ENCODE peak calls at places on chromosomes 1 and 21, in nine cellular contexts. S is thoracic aorta, A is esophagus muscularis mucosa, U is tibial artery, D is ovary, M is GM12878, G is NT2/D1, H is small intestine, T is H9. B is an unnamed sample.
A peak's percentile ranks its signal among the peaks of the same experiment; 100 is the strongest.

GRCh38 chr21:43865471-43866181 is 603 bp downstream of the AGPAT3 start:
- DNase-seq in A (no peak), S (no peak), U (peak; percentile 74), G (no peak), M (no peak), T (no peak), H (peak; percentile 75), D (peak; percentile 71), B (no peak)

GRCh38 chr1:51661081-51661518 is 44.2 kb downstream of the OSBPL9 start:
- DNase-seq in U (no peak), T (no peak), M (no peak), G (no peak), D (no peak), S (no peak), A (no peak), H (no peak), B (no peak)

GRCh38 chr21:45330075-45330781 is 42.5 kb upstream of the POFUT2 start:
- DNase-seq in H (peak; percentile 49), S (no peak), D (peak; percentile 68), A (no peak), M (no peak), G (peak; percentile 96), T (peak; percentile 47), U (peak; percentile 77), B (peak; percentile 71)

GRCh38 chr1:107228704-107229103 is 87.9 kb downstream of the NTNG1 start:
- DNase-seq in S (no peak), A (no peak), D (no peak), H (no peak), M (no peak), U (no peak), T (no peak), G (no peak), B (no peak)

GRCh38 chr1:50873458-50874187 is 86.4 kb downstream of the FAF1 start:
- DNase-seq in U (no peak), G (peak; percentile 74), A (no peak), S (no peak), H (peak; percentile 76), T (peak; percentile 81), M (peak; percentile 76), D (no peak), B (no peak)

GRCh38 chr1:29117381-29117780 is 6.3 kb downstream of the TMEM200B start:
- DNase-seq in A (no peak), S (no peak), H (no peak), T (no peak), D (no peak), M (no peak), U (no peak), G (no peak), B (no peak)

GRCh38 chr1:1167416-1168155 is 6.1 kb upstream of the TTLL10 start:
- DNase-seq in S (no peak), U (no peak), A (no peak), D (no peak), H (peak; percentile 83), M (no peak), G (no peak), T (no peak), B (peak; percentile 55)

GRCh38 chr1:22889213-22889827 is 83.3 kb downstream of the LACTBL1 start:
- DNase-seq in S (no peak), U (no peak), G (no peak), A (no peak), D (no peak), H (peak; percentile 32), T (no peak), M (no peak), B (no peak)

GRCh38 chr21:42398414-42399030 is 2.7 kb upstream of the TMPRSS3 start:
- DNase-seq in T (no peak), S (no peak), M (no peak), H (no peak), A (no peak), U (no peak), G (no peak), D (no peak), B (no peak)

GRCh38 chr21:42398130-42398394 is 2.2 kb upstream of the TMPRSS3 start:
- DNase-seq in H (no peak), D (no peak), U (no peak), S (no peak), G (no peak), M (no peak), A (no peak), T (no peak), B (no peak)

GRCh38 chr21:42397291-42398129 is 1.7 kb upstream of the TMPRSS3 start:
- DNase-seq in A (no peak), D (no peak), T (no peak), U (no peak), S (no peak), G (no peak), H (no peak), M (no peak), B (no peak)

GRCh38 chr21:42395302-42395701 is 550 bp downstream of the TMPRSS3 start:
- DNase-seq in S (no peak), T (no peak), G (no peak), M (no peak), U (no peak), D (no peak), A (no peak), H (no peak), B (no peak)

GRCh38 chr21:42395910-42396625 is at the start of gene TMPRSS3:
- DNase-seq in A (no peak), M (no peak), T (no peak), U (no peak), H (peak; percentile 50), S (no peak), D (no peak), G (no peak), B (no peak)
- H3K4me1 ChIP-seq in A (no peaks in the 10 kb centered on the region), M (peaks cover 32% of the 10 kb centered on the region), T (no peaks in the 10 kb centered on the region), U (no peaks in the 10 kb centered on the region), H (peaks cover 2% of the 10 kb centered on the region), S (no peaks in the 10 kb centered on the region), D (no peaks in the 10 kb centered on the region), G (no peaks in the 10 kb centered on the region), B (peaks cover 10% of the 10 kb centered on the region)

DNA sequence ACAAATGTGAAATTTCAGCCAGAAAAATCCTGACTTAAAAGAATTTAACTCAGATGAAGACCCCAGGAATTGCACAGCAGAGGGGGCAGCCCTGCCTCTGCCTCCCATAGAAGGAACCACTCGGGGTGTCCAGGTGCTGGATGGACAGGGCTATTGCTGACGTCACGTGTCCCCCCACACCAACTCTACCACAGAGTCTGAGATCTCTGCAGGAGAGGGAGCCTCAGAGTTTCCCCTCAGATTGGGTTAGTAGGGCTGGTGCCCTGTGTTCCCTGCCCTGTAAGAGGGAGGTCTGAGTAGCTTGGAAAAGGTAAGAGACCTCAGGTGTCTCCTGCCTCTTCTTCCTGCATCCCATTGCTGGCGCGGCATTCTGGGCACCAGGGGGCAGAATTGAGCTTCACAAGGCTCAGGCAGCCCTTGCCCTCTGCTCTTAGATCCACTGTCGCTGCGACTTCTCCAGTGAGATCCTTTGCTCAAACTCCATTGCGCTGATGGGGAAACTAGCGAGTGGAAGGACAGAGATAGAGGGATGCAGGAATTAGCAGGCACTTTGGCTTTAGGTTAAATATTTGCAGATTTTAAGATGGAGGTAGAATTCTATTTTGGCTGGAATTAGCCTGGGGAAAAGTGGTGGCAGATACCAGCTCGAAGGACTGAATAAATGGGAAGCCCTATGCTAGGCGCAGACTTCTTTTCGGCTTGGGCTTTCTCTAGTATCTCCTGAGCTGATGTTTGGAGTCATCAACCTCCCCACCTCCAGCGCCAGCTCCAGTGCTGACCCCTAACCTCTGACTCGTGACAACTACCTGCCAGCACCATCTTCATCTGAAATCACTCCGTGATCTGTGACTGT is 42.8 kb upstream of the DMBX1 start:
- DNase-seq in S (peak; percentile 31), T (peak; percentile 95), D (peak; percentile 79), A (no peak), U (peak; percentile 81), G (peak; percentile 89), M (no peak), H (peak; percentile 81), B (no peak)
- H3K4me1 ChIP-seq in S (peaks cover 11% of the 10 kb centered on the region), T (peaks cover 14% of the 10 kb centered on the region), D (no peaks in the 10 kb centered on the region), A (peaks cover 27% of the 10 kb centered on the region), U (peaks cover 12% of the 10 kb centered on the region), G (peaks cover 25% of the 10 kb centered on the region), M (no peaks in the 10 kb centered on the region), H (no peaks in the 10 kb centered on the region), B (no peaks in the 10 kb centered on the region)

GRCh38 chr1:16378443-16378842 is 11.4 kb downstream of the SZRD1 start:
- DNase-seq in T (no peak), G (no peak), A (no peak), S (no peak), D (no peak), H (no peak), M (no peak), U (no peak), B (no peak)

GRCh38 chr1:16375521-16376359 is 8.7 kb downstream of the SZRD1 start:
- DNase-seq in H (no peak), T (no peak), M (no peak), D (no peak), U (no peak), S (no peak), A (no peak), G (no peak), B (no peak)

GRCh38 chr1:16380868-16381267 is 13.8 kb downstream of the SZRD1 start:
- DNase-seq in T (no peak), G (no peak), A (no peak), H (no peak), U (no peak), D (no peak), S (no peak), M (no peak), B (no peak)

GRCh38 chr1:16374266-16374665 is 7.2 kb downstream of the SZRD1 start:
- DNase-seq in T (no peak), A (no peak), S (no peak), M (no peak), U (no peak), D (no peak), H (no peak), G (no peak), B (no peak)

DNA sequence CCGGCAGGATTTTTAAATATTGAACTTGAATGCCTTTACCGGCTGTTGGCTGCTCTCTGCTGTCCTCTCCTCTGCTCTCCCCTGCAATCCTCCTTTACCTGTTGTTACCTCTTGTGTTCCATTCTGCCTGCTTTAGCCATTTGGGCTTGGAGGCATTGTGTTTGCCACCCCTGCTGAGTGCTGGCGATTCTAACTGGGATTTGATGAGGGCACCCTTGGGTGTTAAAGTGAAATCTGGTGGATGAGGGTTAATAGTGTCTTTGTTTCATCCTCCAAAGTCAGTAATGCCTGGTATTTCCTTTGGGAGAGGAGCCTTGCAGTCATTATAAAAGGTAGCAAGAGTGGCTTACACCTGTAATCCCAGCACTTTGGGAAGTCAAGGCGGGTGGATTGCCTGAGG is 9.9 kb downstream of the SZRD1 start:
- DNase-seq in A (no peak), S (no peak), M (no peak), U (no peak), G (no peak), T (no peak), H (no peak), D (no peak), B (no peak)
- H3K4me1 ChIP-seq in A (peaks cover 74% of the 10 kb centered on the region), S (peaks cover 65% of the 10 kb centered on the region), M (peaks cover 6% of the 10 kb centered on the region), U (peaks cover 38% of the 10 kb centered on the region), G (no peaks in the 10 kb centered on the region), T (no peaks in the 10 kb centered on the region), H (peaks cover 3% of the 10 kb centered on the region), D (peaks cover 29% of the 10 kb centered on the region), B (peaks cover 27% of the 10 kb centered on the region)

GRCh38 chr1:181100924-181101323 is 12.4 kb downstream of the IER5 start:
- DNase-seq in M (no peak), A (no peak), S (no peak), H (no peak), T (no peak), U (peak; percentile 19), D (no peak), G (no peak), B (no peak)

GRCh38 chr1:181099152-181100014 is 10.9 kb downstream of the IER5 start:
- DNase-seq in A (no peak), D (no peak), T (no peak), H (no peak), G (no peak), M (peak; percentile 95), U (peak; percentile 3), S (no peak), B (no peak)

GRCh38 chr1:181102841-181103240 is 14.3 kb downstream of the IER5 start:
- DNase-seq in A (no peak), M (no peak), D (no peak), T (no peak), G (no peak), U (peak; percentile 42), H (peak; percentile 55), S (no peak), B (no peak)

GRCh38 chr1:181101581-181102226 is 13.2 kb downstream of the IER5 start:
- DNase-seq in G (peak; percentile 92), H (no peak), D (no peak), U (peak; percentile 35), M (no peak), A (no peak), S (no peak), T (peak; percentile 80), B (no peak)

DNA sequence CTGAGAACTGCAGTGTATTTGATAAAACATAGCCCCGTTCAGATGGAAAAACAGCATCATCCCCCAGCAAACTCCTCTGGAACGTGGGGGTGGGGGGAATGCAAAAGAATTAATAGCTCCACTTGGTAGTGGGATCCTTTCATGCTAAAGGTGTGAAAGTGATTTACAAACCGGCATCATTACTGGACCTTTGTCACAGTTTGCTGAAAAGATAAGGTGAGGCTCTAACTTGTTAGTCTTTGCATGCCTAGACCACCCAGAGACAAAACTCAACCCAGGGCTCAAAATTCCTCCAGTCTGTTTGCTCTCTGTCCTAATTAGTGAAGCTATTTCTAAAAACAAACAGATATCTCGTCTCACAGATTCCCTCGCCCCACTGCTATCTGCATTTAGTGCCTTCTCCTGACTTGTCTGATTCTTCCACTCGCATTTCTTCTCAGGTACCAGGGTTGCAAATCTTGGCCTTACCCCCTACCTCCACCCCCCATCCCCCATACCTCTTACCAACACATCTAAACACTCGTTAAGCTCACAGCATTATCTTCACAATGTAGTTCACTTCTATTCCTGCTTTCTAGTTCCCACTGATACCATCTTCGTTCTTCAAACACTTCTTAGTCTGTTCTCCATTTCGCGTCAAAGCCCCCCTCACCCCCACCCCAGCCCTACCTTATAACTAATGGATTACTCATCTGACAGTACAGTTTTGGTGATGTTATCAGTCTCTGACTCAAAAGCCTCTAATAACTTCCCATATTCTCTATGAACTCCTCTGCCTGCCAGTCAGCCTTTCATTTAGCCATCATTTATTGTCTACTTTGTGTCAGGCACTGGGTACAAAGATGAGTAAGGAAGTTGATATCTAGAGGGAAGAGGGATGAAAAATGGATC is 11.8 kb downstream of the IER5 start:
- DNase-seq in H (no peak), S (no peak), U (peak; percentile 31), G (no peak), A (no peak), M (no peak), D (no peak), T (no peak), B (no peak)
- H3K4me1 ChIP-seq in H (no peaks in the 10 kb centered on the region), S (peaks cover 54% of the 10 kb centered on the region), U (peaks cover 30% of the 10 kb centered on the region), G (peaks cover 20% of the 10 kb centered on the region), A (peaks cover 78% of the 10 kb centered on the region), M (peaks cover 86% of the 10 kb centered on the region), D (peaks cover 17% of the 10 kb centered on the region), T (peaks cover 19% of the 10 kb centered on the region), B (peaks cover 62% of the 10 kb centered on the region)